ENCODE peak calls at places on chromosomes 5 and 9, in seven cellular contexts. One of them, this sample, is unnamed.

GRCh38 chr5:7856855-7857254 is 5.9 kb upstream of the CFAP90 start:
- DNase-seq in T-helper 9 cell: no peak
- DNase-seq in type B pancreatic cell: no peak
- DNase-seq in Kasumi-1: peak
- DNase-seq in cardiac fibroblast: peak
- DNase-seq in left ventricle myocardium inferior: no peak
- DNase-seq in ELR: peak
- DNase-seq in this sample: no peak

GRCh38 chr5:147474140-147474539 is 35.7 kb downstream of the DPYSL3 start:
- DNase-seq in cardiac fibroblast: no peak
- DNase-seq in ELR: no peak
- DNase-seq in type B pancreatic cell: no peak
- DNase-seq in T-helper 9 cell: no peak
- DNase-seq in Kasumi-1: no peak
- DNase-seq in left ventricle myocardium inferior: no peak
- DNase-seq in this sample: no peak

GRCh38 chr5:170270670-170271069 is 26.9 kb downstream of the LCP2 start:
- DNase-seq in cardiac fibroblast: no peak
- DNase-seq in T-helper 9 cell: no peak
- DNase-seq in ELR: no peak
- DNase-seq in left ventricle myocardium inferior: no peak
- DNase-seq in type B pancreatic cell: no peak
- DNase-seq in Kasumi-1: no peak
- DNase-seq in this sample: no peak

GRCh38 chr5:74639538-74640449 is 734 bp downstream of the ENC1 start:
- DNase-seq in ELR: peak
- DNase-seq in Kasumi-1: peak
- DNase-seq in type B pancreatic cell: peak
- DNase-seq in T-helper 9 cell: peak
- DNase-seq in cardiac fibroblast: peak
- DNase-seq in left ventricle myocardium inferior: peak
- DNase-seq in this sample: no peak

GRCh38 chr5:35672995-35673394 is 55.3 kb downstream of the SPEF2 start:
- DNase-seq in ELR: no peak
- DNase-seq in Kasumi-1: peak
- DNase-seq in T-helper 9 cell: peak
- DNase-seq in left ventricle myocardium inferior: no peak
- DNase-seq in type B pancreatic cell: no peak
- DNase-seq in cardiac fibroblast: no peak
- DNase-seq in this sample: no peak

GRCh38 chr5:18112066-18112465 is 477.8 kb downstream of the TAF11L14 start:
- DNase-seq in type B pancreatic cell: no peak
- DNase-seq in Kasumi-1: no peak
- DNase-seq in T-helper 9 cell: no peak
- DNase-seq in cardiac fibroblast: no peak
- DNase-seq in left ventricle myocardium inferior: no peak
- DNase-seq in ELR: no peak
- DNase-seq in this sample: no peak

GRCh38 chr5:157476699-157477408 is 16.8 kb downstream of the NIPAL4 start:
- DNase-seq in type B pancreatic cell: no peak
- DNase-seq in ELR: peak
- DNase-seq in cardiac fibroblast: peak
- DNase-seq in T-helper 9 cell: no peak
- DNase-seq in Kasumi-1: peak
- DNase-seq in left ventricle myocardium inferior: no peak
- DNase-seq in this sample: no peak

GRCh38 chr5:59712836-59713487 is 180.6 kb downstream of the PDE4D start:
- DNase-seq in cardiac fibroblast: no peak
- DNase-seq in Kasumi-1: no peak
- DNase-seq in left ventricle myocardium inferior: no peak
- DNase-seq in type B pancreatic cell: no peak
- DNase-seq in T-helper 9 cell: no peak
- DNase-seq in ELR: no peak
- DNase-seq in this sample: no peak

GRCh38 chr5:177592010-177592834 is at the start of gene TMED9:
- DNase-seq in T-helper 9 cell: peak
- DNase-seq in left ventricle myocardium inferior: peak
- DNase-seq in cardiac fibroblast: peak
- DNase-seq in Kasumi-1: peak
- DNase-seq in type B pancreatic cell: peak
- DNase-seq in ELR: peak
- DNase-seq in this sample: peak

GRCh38 chr5:178152491-178153444 is 917 bp downstream of the NHP2 start:
- DNase-seq in Kasumi-1: no peak
- DNase-seq in left ventricle myocardium inferior: no peak
- DNase-seq in type B pancreatic cell: no peak
- DNase-seq in T-helper 9 cell: no peak
- DNase-seq in cardiac fibroblast: no peak
- DNase-seq in ELR: no peak
- DNase-seq in this sample: no peak

GRCh38 chr5:127442085-127442484 is 75.4 kb upstream of the PRRC1 start:
- DNase-seq in ELR: peak
- DNase-seq in type B pancreatic cell: no peak
- DNase-seq in Kasumi-1: peak
- DNase-seq in T-helper 9 cell: no peak
- DNase-seq in left ventricle myocardium inferior: no peak
- DNase-seq in cardiac fibroblast: peak
- DNase-seq in this sample: no peak

GRCh38 chr5:38443390-38443789 is 113.1 kb downstream of the LIFR start:
- DNase-seq in Kasumi-1: no peak
- DNase-seq in type B pancreatic cell: no peak
- DNase-seq in T-helper 9 cell: no peak
- DNase-seq in ELR: no peak
- DNase-seq in left ventricle myocardium inferior: no peak
- DNase-seq in cardiac fibroblast: no peak
- DNase-seq in this sample: no peak

GRCh38 chr9:16052146-16052545 is 499.3 kb downstream of the CCDC171 start:
- DNase-seq in T-helper 9 cell: no peak
- DNase-seq in type B pancreatic cell: no peak
- DNase-seq in Kasumi-1: no peak
- DNase-seq in cardiac fibroblast: no peak
- DNase-seq in ELR: no peak
- DNase-seq in left ventricle myocardium inferior: no peak
- DNase-seq in this sample: no peak

GRCh38 chr5:116600876-116601275 is 26.3 kb upstream of the SEMA6A start:
- DNase-seq in type B pancreatic cell: no peak
- DNase-seq in cardiac fibroblast: no peak
- DNase-seq in T-helper 9 cell: no peak
- DNase-seq in Kasumi-1: no peak
- DNase-seq in left ventricle myocardium inferior: no peak
- DNase-seq in ELR: no peak
- DNase-seq in this sample: no peak

GRCh38 chr5:133869675-133869978 is 98.8 kb downstream of the C5orf15 start:
- DNase-seq in T-helper 9 cell: no peak
- DNase-seq in Kasumi-1: no peak
- DNase-seq in type B pancreatic cell: no peak
- DNase-seq in left ventricle myocardium inferior: peak
- DNase-seq in ELR: no peak
- DNase-seq in cardiac fibroblast: no peak
- DNase-seq in this sample: no peak

GRCh38 chr5:98880151-98880550 is 48.7 kb downstream of the CHD1 start:
- DNase-seq in type B pancreatic cell: no peak
- DNase-seq in cardiac fibroblast: no peak
- DNase-seq in left ventricle myocardium inferior: no peak
- DNase-seq in ELR: peak
- DNase-seq in Kasumi-1: no peak
- DNase-seq in T-helper 9 cell: no peak
- DNase-seq in this sample: no peak

GRCh38 chr9:105299190-105299854 is 54.9 kb downstream of the SLC44A1 start:
- DNase-seq in type B pancreatic cell: no peak
- DNase-seq in left ventricle myocardium inferior: no peak
- DNase-seq in Kasumi-1: no peak
- DNase-seq in ELR: peak
- DNase-seq in cardiac fibroblast: peak
- DNase-seq in T-helper 9 cell: no peak
- DNase-seq in this sample: peak

GRCh38 chr9:115591584-115591984 is 473.6 kb upstream of the TNC start:
- DNase-seq in T-helper 9 cell: no peak
- DNase-seq in cardiac fibroblast: peak
- DNase-seq in type B pancreatic cell: peak
- DNase-seq in left ventricle myocardium inferior: peak
- DNase-seq in ELR: peak
- DNase-seq in Kasumi-1: peak
- DNase-seq in this sample: peak

GRCh38 chr9:81613002-81613750 is 76.2 kb downstream of the TLE1 start:
- DNase-seq in cardiac fibroblast: peak
- DNase-seq in ELR: no peak
- DNase-seq in Kasumi-1: no peak
- DNase-seq in T-helper 9 cell: no peak
- DNase-seq in left ventricle myocardium inferior: peak
- DNase-seq in type B pancreatic cell: no peak
- DNase-seq in this sample: no peak

GRCh38 chr5:163354685-163355084 is 82.7 kb upstream of the CCNG1 start:
- DNase-seq in type B pancreatic cell: no peak
- DNase-seq in T-helper 9 cell: no peak
- DNase-seq in Kasumi-1: no peak
- DNase-seq in left ventricle myocardium inferior: no peak
- DNase-seq in ELR: no peak
- DNase-seq in cardiac fibroblast: no peak
- DNase-seq in this sample: no peak

GRCh38 chr9:27851858-27852257 is 278.6 kb upstream of the C9orf72 start:
- DNase-seq in Kasumi-1: peak
- DNase-seq in ELR: no peak
- DNase-seq in T-helper 9 cell: no peak
- DNase-seq in left ventricle myocardium inferior: no peak
- DNase-seq in cardiac fibroblast: no peak
- DNase-seq in type B pancreatic cell: no peak
- DNase-seq in this sample: no peak

GRCh38 chr5:55599148-55600050 is 64.6 kb upstream of the PLPP1 start:
- DNase-seq in ELR: no peak
- DNase-seq in left ventricle myocardium inferior: no peak
- DNase-seq in cardiac fibroblast: no peak
- DNase-seq in type B pancreatic cell: no peak
- DNase-seq in T-helper 9 cell: no peak
- DNase-seq in Kasumi-1: no peak
- DNase-seq in this sample: no peak